ENCODE peak calls at places on chromosomes 4 and X, in seven cellular contexts. One of them, this sample, is unnamed.

GRCh38 chrX:47595701-47596655 is 13.7 kb downstream of the TIMP1 start:
- DNase-seq in D341Med: no peak
- DNase-seq in fibroblast of lung: peak; percentile 83
- DNase-seq in stimulated activated CD8-positive, alpha-beta memory T cell treated with anti-CD3 and anti-CD28 coated beads, Interleukin-12 subunit alpha, Interleukin-12 subunit beta, amount 100 ng/mL, for 4 hours: no peak
- DNase-seq in B cell: no peak
- DNase-seq in AG20443: no peak
- DNase-seq in RCC 7860: no peak
- DNase-seq in this sample: no peak

GRCh38 chr4:41693629-41694028 is 54.9 kb downstream of the PHOX2B start:
- DNase-seq in D341Med: peak; percentile 44
- DNase-seq in fibroblast of lung: peak; percentile 17
- DNase-seq in stimulated activated CD8-positive, alpha-beta memory T cell treated with anti-CD3 and anti-CD28 coated beads, Interleukin-12 subunit alpha, Interleukin-12 subunit beta, amount 100 ng/mL, for 4 hours: no peak
- DNase-seq in B cell: no peak
- DNase-seq in AG20443: no peak
- DNase-seq in RCC 7860: peak; percentile 17
- DNase-seq in this sample: peak; percentile 48

GRCh38 chrX:43940811-43941210 is 32.4 kb downstream of the NDP start:
- DNase-seq in D341Med: no peak
- DNase-seq in fibroblast of lung: peak; percentile 71
- DNase-seq in stimulated activated CD8-positive, alpha-beta memory T cell treated with anti-CD3 and anti-CD28 coated beads, Interleukin-12 subunit alpha, Interleukin-12 subunit beta, amount 100 ng/mL, for 4 hours: no peak
- DNase-seq in B cell: no peak
- DNase-seq in AG20443: peak; percentile 34
- DNase-seq in RCC 7860: no peak
- DNase-seq in this sample: peak; percentile 43

GRCh38 chr4:71130827-71131603 is 137.6 kb downstream of the DCK start:
- DNase-seq in D341Med: peak; percentile 47
- DNase-seq in fibroblast of lung: peak; percentile 80
- DNase-seq in stimulated activated CD8-positive, alpha-beta memory T cell treated with anti-CD3 and anti-CD28 coated beads, Interleukin-12 subunit alpha, Interleukin-12 subunit beta, amount 100 ng/mL, for 4 hours: no peak
- DNase-seq in B cell: no peak
- DNase-seq in AG20443: peak; percentile 68
- DNase-seq in RCC 7860: peak; percentile 84
- DNase-seq in this sample: peak; percentile 78

GRCh38 chr4:26028793-26029511 is 114.9 kb downstream of the SMIM20 start:
- DNase-seq in D341Med: peak; percentile 86
- DNase-seq in fibroblast of lung: peak; percentile 57
- DNase-seq in stimulated activated CD8-positive, alpha-beta memory T cell treated with anti-CD3 and anti-CD28 coated beads, Interleukin-12 subunit alpha, Interleukin-12 subunit beta, amount 100 ng/mL, for 4 hours: peak; percentile 42
- DNase-seq in B cell: peak; percentile 65
- DNase-seq in AG20443: peak; percentile 84
- DNase-seq in RCC 7860: no peak
- DNase-seq in this sample: no peak

GRCh38 chr4:166078956-166079355 is 205.9 kb downstream of the TLL1 start:
- DNase-seq in D341Med: no peak
- DNase-seq in fibroblast of lung: peak; percentile 3
- DNase-seq in stimulated activated CD8-positive, alpha-beta memory T cell treated with anti-CD3 and anti-CD28 coated beads, Interleukin-12 subunit alpha, Interleukin-12 subunit beta, amount 100 ng/mL, for 4 hours: no peak
- DNase-seq in B cell: no peak
- DNase-seq in AG20443: no peak
- DNase-seq in RCC 7860: no peak
- DNase-seq in this sample: no peak

GRCh38 chr4:78645853-78646757 is 94.5 kb downstream of the ANXA3 start:
- DNase-seq in D341Med: no peak
- DNase-seq in fibroblast of lung: peak; percentile 95
- DNase-seq in stimulated activated CD8-positive, alpha-beta memory T cell treated with anti-CD3 and anti-CD28 coated beads, Interleukin-12 subunit alpha, Interleukin-12 subunit beta, amount 100 ng/mL, for 4 hours: no peak
- DNase-seq in B cell: no peak
- DNase-seq in AG20443: peak; percentile 76
- DNase-seq in RCC 7860: peak; percentile 85
- DNase-seq in this sample: peak; percentile 91

GRCh38 chrX:54808109-54808604 is 612 bp downstream of the MAGED2 start:
- DNase-seq in D341Med: peak; percentile 77
- DNase-seq in fibroblast of lung: peak; percentile 47
- DNase-seq in stimulated activated CD8-positive, alpha-beta memory T cell treated with anti-CD3 and anti-CD28 coated beads, Interleukin-12 subunit alpha, Interleukin-12 subunit beta, amount 100 ng/mL, for 4 hours: peak; percentile 20
- DNase-seq in B cell: no peak
- DNase-seq in AG20443: peak; percentile 59
- DNase-seq in RCC 7860: no peak
- DNase-seq in this sample: no peak

GRCh38 chr4:185149392-185149791 is 6.3 kb downstream of the SLC25A4 start:
- DNase-seq in D341Med: no peak
- DNase-seq in fibroblast of lung: no peak
- DNase-seq in stimulated activated CD8-positive, alpha-beta memory T cell treated with anti-CD3 and anti-CD28 coated beads, Interleukin-12 subunit alpha, Interleukin-12 subunit beta, amount 100 ng/mL, for 4 hours: no peak
- DNase-seq in B cell: no peak
- DNase-seq in AG20443: no peak
- DNase-seq in RCC 7860: no peak
- DNase-seq in this sample: no peak

GRCh38 chr4:112386051-112386450 is 88.9 kb downstream of the ALPK1 start:
- DNase-seq in D341Med: no peak
- DNase-seq in fibroblast of lung: no peak
- DNase-seq in stimulated activated CD8-positive, alpha-beta memory T cell treated with anti-CD3 and anti-CD28 coated beads, Interleukin-12 subunit alpha, Interleukin-12 subunit beta, amount 100 ng/mL, for 4 hours: no peak
- DNase-seq in B cell: no peak
- DNase-seq in AG20443: no peak
- DNase-seq in RCC 7860: no peak
- DNase-seq in this sample: no peak

GRCh38 chrX:54044877-54045328 is 630 bp upstream of the PHF8 start:
- DNase-seq in D341Med: no peak
- DNase-seq in fibroblast of lung: no peak
- DNase-seq in stimulated activated CD8-positive, alpha-beta memory T cell treated with anti-CD3 and anti-CD28 coated beads, Interleukin-12 subunit alpha, Interleukin-12 subunit beta, amount 100 ng/mL, for 4 hours: no peak
- DNase-seq in B cell: no peak
- DNase-seq in AG20443: no peak
- DNase-seq in RCC 7860: no peak
- DNase-seq in this sample: peak; percentile 35

GRCh38 chrX:149628280-149628679 is 3.3 kb downstream of the TMEM185A start:
- DNase-seq in D341Med: no peak
- DNase-seq in fibroblast of lung: no peak
- DNase-seq in stimulated activated CD8-positive, alpha-beta memory T cell treated with anti-CD3 and anti-CD28 coated beads, Interleukin-12 subunit alpha, Interleukin-12 subunit beta, amount 100 ng/mL, for 4 hours: no peak
- DNase-seq in B cell: no peak
- DNase-seq in AG20443: no peak
- DNase-seq in RCC 7860: no peak
- DNase-seq in this sample: no peak

GRCh38 chr4:40731792-40732245 is 17.9 kb upstream of the NSUN7 start:
- DNase-seq in D341Med: peak; percentile 29
- DNase-seq in fibroblast of lung: no peak
- DNase-seq in stimulated activated CD8-positive, alpha-beta memory T cell treated with anti-CD3 and anti-CD28 coated beads, Interleukin-12 subunit alpha, Interleukin-12 subunit beta, amount 100 ng/mL, for 4 hours: no peak
- DNase-seq in B cell: no peak
- DNase-seq in AG20443: no peak
- DNase-seq in RCC 7860: no peak
- DNase-seq in this sample: no peak

GRCh38 chr4:25440478-25441030 is 63.5 kb downstream of the ANAPC4 start:
- DNase-seq in D341Med: no peak
- DNase-seq in fibroblast of lung: peak; percentile 19
- DNase-seq in stimulated activated CD8-positive, alpha-beta memory T cell treated with anti-CD3 and anti-CD28 coated beads, Interleukin-12 subunit alpha, Interleukin-12 subunit beta, amount 100 ng/mL, for 4 hours: no peak
- DNase-seq in B cell: no peak
- DNase-seq in AG20443: no peak
- DNase-seq in RCC 7860: no peak
- DNase-seq in this sample: no peak

GRCh38 chr4:129978315-129978714 is 882.4 kb downstream of the C4orf33 start:
- DNase-seq in D341Med: no peak
- DNase-seq in fibroblast of lung: no peak
- DNase-seq in stimulated activated CD8-positive, alpha-beta memory T cell treated with anti-CD3 and anti-CD28 coated beads, Interleukin-12 subunit alpha, Interleukin-12 subunit beta, amount 100 ng/mL, for 4 hours: no peak
- DNase-seq in B cell: no peak
- DNase-seq in AG20443: no peak
- DNase-seq in RCC 7860: no peak
- DNase-seq in this sample: no peak

GRCh38 chrX:17977696-17978095 is 116.6 kb upstream of the RAI2 start:
- DNase-seq in D341Med: no peak
- DNase-seq in fibroblast of lung: no peak
- DNase-seq in stimulated activated CD8-positive, alpha-beta memory T cell treated with anti-CD3 and anti-CD28 coated beads, Interleukin-12 subunit alpha, Interleukin-12 subunit beta, amount 100 ng/mL, for 4 hours: no peak
- DNase-seq in B cell: no peak
- DNase-seq in AG20443: no peak
- DNase-seq in RCC 7860: no peak
- DNase-seq in this sample: no peak

GRCh38 chrX:24990585-24990984 is 25.2 kb downstream of the ARX start:
- DNase-seq in D341Med: no peak
- DNase-seq in fibroblast of lung: no peak
- DNase-seq in stimulated activated CD8-positive, alpha-beta memory T cell treated with anti-CD3 and anti-CD28 coated beads, Interleukin-12 subunit alpha, Interleukin-12 subunit beta, amount 100 ng/mL, for 4 hours: no peak
- DNase-seq in B cell: no peak
- DNase-seq in AG20443: no peak
- DNase-seq in RCC 7860: no peak
- DNase-seq in this sample: no peak

GRCh38 chr4:13236485-13236884 is 247.7 kb downstream of the RAB28 start:
- DNase-seq in D341Med: no peak
- DNase-seq in fibroblast of lung: no peak
- DNase-seq in stimulated activated CD8-positive, alpha-beta memory T cell treated with anti-CD3 and anti-CD28 coated beads, Interleukin-12 subunit alpha, Interleukin-12 subunit beta, amount 100 ng/mL, for 4 hours: no peak
- DNase-seq in B cell: no peak
- DNase-seq in AG20443: no peak
- DNase-seq in RCC 7860: no peak
- DNase-seq in this sample: no peak

GRCh38 chrX:27619459-27619858 is 29.3 kb downstream of the DCAF8L2 start:
- DNase-seq in D341Med: no peak
- DNase-seq in fibroblast of lung: peak; percentile 23
- DNase-seq in stimulated activated CD8-positive, alpha-beta memory T cell treated with anti-CD3 and anti-CD28 coated beads, Interleukin-12 subunit alpha, Interleukin-12 subunit beta, amount 100 ng/mL, for 4 hours: no peak
- DNase-seq in B cell: no peak
- DNase-seq in AG20443: no peak
- DNase-seq in RCC 7860: no peak
- DNase-seq in this sample: no peak

GRCh38 chrX:22912598-22912997 is 87.2 kb upstream of the DDX53 start:
- DNase-seq in D341Med: no peak
- DNase-seq in fibroblast of lung: no peak
- DNase-seq in stimulated activated CD8-positive, alpha-beta memory T cell treated with anti-CD3 and anti-CD28 coated beads, Interleukin-12 subunit alpha, Interleukin-12 subunit beta, amount 100 ng/mL, for 4 hours: no peak
- DNase-seq in B cell: no peak
- DNase-seq in AG20443: no peak
- DNase-seq in RCC 7860: no peak
- DNase-seq in this sample: peak; percentile 41

GRCh38 chrX:9171841-9172240 is 137.9 kb upstream of the FAM9B start:
- DNase-seq in D341Med: no peak
- DNase-seq in fibroblast of lung: peak; percentile 79
- DNase-seq in stimulated activated CD8-positive, alpha-beta memory T cell treated with anti-CD3 and anti-CD28 coated beads, Interleukin-12 subunit alpha, Interleukin-12 subunit beta, amount 100 ng/mL, for 4 hours: no peak
- DNase-seq in B cell: no peak
- DNase-seq in AG20443: peak; percentile 12
- DNase-seq in RCC 7860: peak; percentile 79
- DNase-seq in this sample: peak; percentile 21

GRCh38 chrX:123830309-123830708 is 29.5 kb upstream of the XIAP start:
- DNase-seq in D341Med: no peak
- DNase-seq in fibroblast of lung: peak; percentile 83
- DNase-seq in stimulated activated CD8-positive, alpha-beta memory T cell treated with anti-CD3 and anti-CD28 coated beads, Interleukin-12 subunit alpha, Interleukin-12 subunit beta, amount 100 ng/mL, for 4 hours: no peak
- DNase-seq in B cell: peak; percentile 56
- DNase-seq in AG20443: peak; percentile 48
- DNase-seq in RCC 7860: peak; percentile 95
- DNase-seq in this sample: no peak

GRCh38 chrX:150692837-150693781 is at the start of gene MTMR1:
- DNase-seq in D341Med: peak; percentile 82
- DNase-seq in fibroblast of lung: no peak
- DNase-seq in stimulated activated CD8-positive, alpha-beta memory T cell treated with anti-CD3 and anti-CD28 coated beads, Interleukin-12 subunit alpha, Interleukin-12 subunit beta, amount 100 ng/mL, for 4 hours: peak; percentile 53
- DNase-seq in B cell: peak; percentile 87
- DNase-seq in AG20443: peak; percentile 48
- DNase-seq in RCC 7860: no peak
- DNase-seq in this sample: no peak

GRCh38 chrX:34654939-34655338 is 2.1 kb downstream of the TMEM47 start:
- DNase-seq in D341Med: no peak
- DNase-seq in fibroblast of lung: peak; percentile 20
- DNase-seq in stimulated activated CD8-positive, alpha-beta memory T cell treated with anti-CD3 and anti-CD28 coated beads, Interleukin-12 subunit alpha, Interleukin-12 subunit beta, amount 100 ng/mL, for 4 hours: no peak
- DNase-seq in B cell: no peak
- DNase-seq in AG20443: no peak
- DNase-seq in RCC 7860: peak; percentile 9
- DNase-seq in this sample: no peak

GRCh38 chr4:45043916-45044315 is 317.6 kb upstream of the GNPDA2 start:
- DNase-seq in D341Med: no peak
- DNase-seq in fibroblast of lung: no peak
- DNase-seq in stimulated activated CD8-positive, alpha-beta memory T cell treated with anti-CD3 and anti-CD28 coated beads, Interleukin-12 subunit alpha, Interleukin-12 subunit beta, amount 100 ng/mL, for 4 hours: no peak
- DNase-seq in B cell: no peak
- DNase-seq in AG20443: no peak
- DNase-seq in RCC 7860: no peak
- DNase-seq in this sample: no peak

GRCh38 chrX:123859409-123859827 is 435 bp upstream of the XIAP start:
- DNase-seq in D341Med: no peak
- DNase-seq in fibroblast of lung: no peak
- DNase-seq in stimulated activated CD8-positive, alpha-beta memory T cell treated with anti-CD3 and anti-CD28 coated beads, Interleukin-12 subunit alpha, Interleukin-12 subunit beta, amount 100 ng/mL, for 4 hours: peak; percentile 42
- DNase-seq in B cell: no peak
- DNase-seq in AG20443: peak; percentile 84
- DNase-seq in RCC 7860: no peak
- DNase-seq in this sample: no peak

GRCh38 chr4:187827631-187828030 is 167.9 kb upstream of the ZFP42 start:
- DNase-seq in D341Med: no peak
- DNase-seq in fibroblast of lung: no peak
- DNase-seq in stimulated activated CD8-positive, alpha-beta memory T cell treated with anti-CD3 and anti-CD28 coated beads, Interleukin-12 subunit alpha, Interleukin-12 subunit beta, amount 100 ng/mL, for 4 hours: no peak
- DNase-seq in B cell: no peak
- DNase-seq in AG20443: no peak
- DNase-seq in RCC 7860: no peak
- DNase-seq in this sample: no peak

GRCh38 chrX:41167888-41168287 is 82.6 kb downstream of the USP9X start:
- DNase-seq in D341Med: no peak
- DNase-seq in fibroblast of lung: no peak
- DNase-seq in stimulated activated CD8-positive, alpha-beta memory T cell treated with anti-CD3 and anti-CD28 coated beads, Interleukin-12 subunit alpha, Interleukin-12 subunit beta, amount 100 ng/mL, for 4 hours: no peak
- DNase-seq in B cell: no peak
- DNase-seq in AG20443: peak; percentile 4
- DNase-seq in RCC 7860: no peak
- DNase-seq in this sample: no peak